ENCODE peak calls at places on chromosomes 2 and 18, in ten cellular contexts. C is heart left ventricle, M is mammary epithelial cell, N is nephron progenitor cell, B is RWPE1, H is osteoblast, U is omental fat pad, Q is right lobe of liver, T is IMR-90, F is dorsolateral prefrontal cortex. V is an unnamed sample.

GRCh38 chr2:53442783-53443182 is 324.8 kb upstream of the CHAC2 start:
- DNase-seq in C (no peak), M (no peak), N (peak; percentile 20), B (no peak), H (no peak), U (no peak), Q (peak; percentile 45), T (no peak), F (no peak), V (peak; percentile 19)

GRCh38 chr2:190382851-190383250 is 25.3 kb upstream of the MFSD6 start:
- DNase-seq in C (no peak), M (peak; percentile 65), N (no peak), B (peak; percentile 59), H (no peak), U (no peak), Q (no peak), T (peak; percentile 41), F (no peak), V (peak; percentile 79)

GRCh38 chr2:241608881-241609280 is 28.1 kb downstream of the THAP4 start:
- DNase-seq in C (no peak), M (no peak), N (no peak), B (no peak), H (peak; percentile 62), U (no peak), Q (no peak), T (no peak), F (no peak), V (no peak)

GRCh38 chr2:128447538-128447885 is 128.8 kb upstream of the HS6ST1 start:
- DNase-seq in C (no peak), M (no peak), N (no peak), B (no peak), H (peak; percentile 73), U (peak; percentile 8), Q (no peak), T (no peak), F (no peak), V (no peak)

GRCh38 chr2:186702499-186702898 is 8.6 kb downstream of the FAM171B start:
- DNase-seq in C (no peak), M (no peak), N (no peak), B (no peak), H (no peak), U (no peak), Q (no peak), T (no peak), F (no peak), V (no peak)

GRCh38 chr2:159960413-159960812 is 102.0 kb downstream of the PLA2R1 start:
- DNase-seq in C (no peak), M (peak; percentile 91), N (no peak), B (peak; percentile 93), H (peak; percentile 72), U (no peak), Q (no peak), T (peak; percentile 85), F (no peak), V (peak; percentile 97)

GRCh38 chr18:79533591-79533990 is 137.9 kb downstream of the NFATC1 start:
- DNase-seq in C (no peak), M (no peak), N (no peak), B (no peak), H (no peak), U (no peak), Q (peak; percentile 25), T (no peak), F (no peak), V (no peak)

GRCh38 chr18:2914185-2914584 is 67.4 kb downstream of the EMILIN2 start:
- DNase-seq in C (peak; percentile 64), M (no peak), N (peak; percentile 52), B (no peak), H (no peak), U (no peak), Q (no peak), T (no peak), F (no peak), V (no peak)

GRCh38 chr2:181185948-181186347 is 205.5 kb downstream of the UBE2E3 start:
- DNase-seq in C (no peak), M (no peak), N (no peak), B (no peak), H (no peak), U (no peak), Q (no peak), T (peak; percentile 22), F (no peak), V (no peak)

GRCh38 chr2:61111708-61112107 is 46.0 kb downstream of the SANBR start:
- DNase-seq in C (no peak), M (no peak), N (no peak), B (no peak), H (no peak), U (no peak), Q (no peak), T (no peak), F (no peak), V (no peak)

GRCh38 chr18:13500227-13500865 is 226.0 kb downstream of the FAM210A start:
- DNase-seq in C (peak; percentile 66), M (peak; percentile 66), N (peak; percentile 27), B (peak; percentile 41), H (peak; percentile 87), U (no peak), Q (no peak), T (peak; percentile 57), F (peak; percentile 32), V (peak; percentile 80)

DNA sequence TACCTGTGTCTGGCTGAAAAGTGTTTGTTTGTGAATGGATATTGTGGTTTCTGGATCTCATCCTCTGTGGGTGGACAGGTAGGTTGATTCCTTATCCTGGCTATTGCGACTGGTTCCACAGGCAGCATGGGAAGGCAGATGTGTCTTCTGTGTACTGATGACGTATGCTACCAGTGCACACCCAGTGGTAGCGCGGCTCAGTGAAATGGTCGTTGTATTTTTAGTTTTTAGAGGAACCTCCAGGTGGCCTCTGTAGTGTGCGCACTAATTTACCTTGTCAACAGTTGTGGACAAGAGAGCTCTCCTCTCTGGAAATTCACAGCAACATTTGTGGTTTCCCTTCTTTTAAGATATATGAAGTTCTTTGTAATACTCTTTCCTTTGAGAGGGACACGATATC is 52.5 kb downstream of the CCDC74A start:
- DNase-seq in C (no peak), M (no peak), N (no peak), B (no peak), H (no peak), U (no peak), Q (no peak), T (no peak), F (no peak), V (no peak)
- TF ChIP-seq CTCF in C (no peak), M (no peak), N (no peak), B (no peak), H (no peak), U (no peak), Q (no peak), T (no peak), F (no peak), V (no peak)

DNA sequence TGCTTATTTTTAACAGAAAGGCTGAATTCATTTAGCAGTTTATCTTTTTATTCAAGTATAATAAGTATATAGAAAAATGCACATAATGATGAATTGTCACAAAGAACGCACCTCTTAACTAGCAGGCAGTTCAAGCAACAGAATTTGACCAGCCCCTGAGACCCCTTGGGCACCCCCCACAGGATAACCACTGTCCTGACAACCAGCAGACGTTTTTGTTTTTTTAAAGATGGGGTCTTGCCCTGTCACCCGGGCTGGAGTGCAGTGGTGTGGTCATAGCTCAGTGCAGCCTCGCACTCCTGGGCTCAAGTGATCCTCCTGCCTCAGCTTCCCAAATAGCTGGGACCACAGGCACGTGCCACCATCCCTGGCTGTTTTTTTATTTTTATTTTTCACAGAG is 14.0 kb downstream of the PRELID3A start:
- DNase-seq in C (no peak), M (no peak), N (no peak), B (no peak), H (no peak), U (no peak), Q (no peak), T (no peak), F (no peak), V (no peak)
- TF ChIP-seq CTCF in C (no peak), M (no peak), N (no peak), B (no peak), H (no peak), U (no peak), Q (no peak), T (no peak), F (no peak), V (no peak)

GRCh38 chr2:218850796-218851195 is 8.8 kb upstream of the WNT6 start:
- DNase-seq in C (no peak), M (no peak), N (no peak), B (no peak), H (no peak), U (no peak), Q (no peak), T (no peak), F (no peak), V (no peak)
- TF ChIP-seq CTCF in C (no peak), M (no peak), N (no peak), B (no peak), H (no peak), U (no peak), Q (no peak), T (no peak), F (no peak), V (no peak)

DNA sequence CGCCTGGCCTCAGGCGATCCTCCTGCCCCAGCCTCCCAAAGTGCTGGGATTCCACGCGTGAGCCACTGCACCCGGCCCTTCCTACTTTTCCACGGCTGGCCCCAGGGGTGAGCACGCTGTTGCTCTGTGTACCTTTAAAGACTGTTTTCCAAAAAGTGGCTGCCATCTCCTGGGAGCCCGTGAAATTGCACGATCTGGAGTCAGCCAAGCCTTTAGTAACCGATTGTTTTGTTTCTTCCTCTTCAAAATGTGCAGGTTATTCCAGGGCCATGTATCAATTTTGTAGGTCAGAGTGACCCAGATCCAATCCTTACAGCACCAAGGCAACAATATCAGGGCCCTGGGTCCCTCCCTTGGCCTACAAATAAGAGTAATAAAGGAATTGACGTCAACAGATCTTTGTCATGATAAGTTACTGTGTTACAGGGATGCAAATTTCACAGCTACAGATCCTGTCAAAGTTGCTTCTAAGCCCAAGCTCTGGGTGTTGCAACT is 135.6 kb upstream of the ZNF236 start:
- DNase-seq in C (peak; percentile 44), M (peak; percentile 63), N (peak; percentile 59), B (peak; percentile 59), H (peak; percentile 95), U (no peak), Q (peak; percentile 66), T (peak; percentile 57), F (peak; percentile 48), V (peak; percentile 59)
- TF ChIP-seq CTCF in C (peak; percentile 58), M (peak; percentile 61), N (peak; percentile 62), B (peak; percentile 86), H (peak; percentile 69), U (no peak), Q (peak; percentile 66), T (peak; percentile 73), F (peak; percentile 58), V (peak; percentile 73)

DNA sequence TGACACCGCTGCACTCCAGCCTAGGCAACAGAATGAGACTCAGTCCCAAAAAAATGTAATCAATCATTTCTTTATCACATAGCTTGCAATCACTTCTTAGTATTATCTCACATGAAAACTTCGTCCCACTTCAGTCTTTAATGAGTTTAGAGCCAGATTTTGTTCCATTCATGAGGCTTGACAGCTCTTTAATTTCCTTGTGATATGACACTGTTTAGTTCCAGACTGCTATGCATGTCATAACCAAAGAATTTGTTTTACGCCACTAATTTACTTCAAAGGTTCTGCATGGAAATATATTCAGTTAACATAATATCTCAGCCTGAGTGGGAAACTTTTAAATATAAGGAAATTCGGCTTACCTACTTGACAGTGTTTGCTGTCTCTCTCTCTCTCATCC is 113.1 kb downstream of the ZNF532 start:
- DNase-seq in C (no peak), M (no peak), N (no peak), B (no peak), H (no peak), U (no peak), Q (no peak), T (no peak), F (no peak), V (no peak)
- TF ChIP-seq CTCF in C (no peak), M (no peak), N (no peak), B (no peak), H (no peak), U (no peak), Q (no peak), T (no peak), F (no peak), V (no peak)

GRCh38 chr2:209960676-209961630 is 41.5 kb upstream of the RPE start:
- DNase-seq in C (peak; percentile 12), M (peak; percentile 19), N (peak; percentile 63), B (peak; percentile 45), H (peak; percentile 29), U (no peak), Q (no peak), T (peak; percentile 37), F (no peak), V (peak; percentile 60)
- TF ChIP-seq CTCF in C (peak; percentile 42), M (peak; percentile 76), N (peak; percentile 72), B (peak; percentile 64), H (peak; percentile 78), U (no peak), Q (peak; percentile 74), T (peak; percentile 64), F (peak; percentile 59), V (peak; percentile 72)